ENCODE peak calls at places on chromosomes 1 and 21, in seven cellular contexts. K, Q, U, F, Y, E and S are unnamed samples. For H3K4me1 and H3K27me3, the result is how much of the 10 kb centered on the place peaks cover.

GRCh38 chr1:31505884-31506497 is 70.3 kb upstream of the TINAGL1 start:
- DNase-seq in K (no peak), Q (no peak), U (no peak), F (no peak), Y (no peak), E (peak), S (no peak)

GRCh38 chr1:233081686-233082085 is 131.3 kb downstream of the NTPCR start:
- DNase-seq in K (no peak), Q (no peak), U (no peak), F (no peak), Y (no peak), E (peak), S (no peak)

GRCh38 chr1:161887724-161888287 is 121.7 kb downstream of the ATF6 start:
- DNase-seq in K (no peak), Q (no peak), U (no peak), F (no peak), Y (no peak), E (no peak), S (no peak)

GRCh38 chr21:21734088-21734487 is 735.9 kb downstream of the NCAM2 start:
- DNase-seq in K (no peak), Q (no peak), U (no peak), F (no peak), Y (no peak), E (no peak), S (no peak)

GRCh38 chr1:17494114-17494729 is 45.3 kb upstream of the ARHGEF10L start:
- DNase-seq in K (peak), Q (peak), U (no peak), F (peak), Y (peak), E (peak), S (peak)

GRCh38 chr1:96508226-96508625 is 213.4 kb upstream of the PTBP2 start:
- DNase-seq in K (no peak), Q (no peak), U (no peak), F (no peak), Y (no peak), E (no peak), S (no peak)

GRCh38 chr1:200699871-200700270 is 30.2 kb upstream of the DDX59 start:
- DNase-seq in K (no peak), Q (no peak), U (no peak), F (no peak), Y (no peak), E (peak), S (no peak)

GRCh38 chr1:37718181-37718900 is 26.0 kb downstream of the CDCA8 start:
- DNase-seq in K (no peak), Q (no peak), U (no peak), F (no peak), Y (no peak), E (no peak), S (no peak)

GRCh38 chr1:10803971-10804820 is 7.8 kb upstream of the CASZ1 start:
- DNase-seq in K (peak), Q (no peak), U (no peak), F (peak), Y (no peak), E (no peak), S (no peak)

GRCh38 chr21:33854604-33855003 is 61.0 kb downstream of the ATP5PO start:
- DNase-seq in K (no peak), Q (no peak), U (no peak), F (no peak), Y (no peak), E (no peak), S (no peak)

GRCh38 chr1:92961131-92961895 is at the start of gene DIPK1A:
- DNase-seq in K (peak), Q (peak), U (peak), F (peak), Y (peak), E (peak), S (peak)

GRCh38 chr1:90807329-90807728 is 90.2 kb upstream of the BARHL2 start:
- DNase-seq in K (no peak), Q (no peak), U (no peak), F (no peak), Y (no peak), E (no peak), S (no peak)

GRCh38 chr1:19122668-19123067 is 87.4 kb downstream of the UBR4 start:
- DNase-seq in K (no peak), Q (no peak), U (no peak), F (no peak), Y (no peak), E (peak), S (no peak)

GRCh38 chr21:38775733-38776132 is 30.0 kb upstream of the ETS2 start:
- DNase-seq in K (no peak), Q (no peak), U (no peak), F (no peak), Y (no peak), E (no peak), S (no peak)

GRCh38 chr21:25350056-25350455 is 257.2 kb downstream of the MRPL39 start:
- DNase-seq in K (peak), Q (no peak), U (no peak), F (no peak), Y (no peak), E (peak), S (no peak)

GRCh38 chr1:118989878-118990378 is 1.8 kb upstream of the TBX15 start:
- DNase-seq in K (no peak), Q (no peak), U (no peak), F (no peak), Y (no peak), E (no peak), S (no peak)

DNA sequence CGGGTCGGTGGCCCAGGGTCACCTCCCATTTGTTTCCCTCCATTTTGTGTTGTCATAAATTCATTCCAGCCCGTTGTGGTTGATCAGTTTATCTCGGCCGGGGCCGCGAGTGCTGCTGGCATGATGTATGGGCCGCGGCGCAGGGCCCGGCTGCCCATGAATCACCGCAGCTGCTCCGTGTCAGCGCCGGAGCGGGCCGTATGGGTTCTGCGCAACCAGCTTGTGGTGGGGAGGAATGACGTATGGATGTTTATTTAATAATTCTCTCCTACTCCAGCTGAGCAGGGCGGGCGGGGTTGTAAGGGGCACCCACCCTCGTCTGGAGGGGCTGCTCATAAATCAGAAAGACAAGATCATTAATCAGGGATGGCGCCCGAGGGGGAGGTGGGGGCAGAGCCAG is 28.0 kb downstream of the TMEM53 start:
- DNase-seq in K (no peak), Q (no peak), U (no peak), F (no peak), Y (no peak), E (peak), S (no peak)
- H3K4me1 ChIP-seq in K (under half), Q (under half), U (under half), F (under half), Y (under half), E (under half), S (under half)

DNA sequence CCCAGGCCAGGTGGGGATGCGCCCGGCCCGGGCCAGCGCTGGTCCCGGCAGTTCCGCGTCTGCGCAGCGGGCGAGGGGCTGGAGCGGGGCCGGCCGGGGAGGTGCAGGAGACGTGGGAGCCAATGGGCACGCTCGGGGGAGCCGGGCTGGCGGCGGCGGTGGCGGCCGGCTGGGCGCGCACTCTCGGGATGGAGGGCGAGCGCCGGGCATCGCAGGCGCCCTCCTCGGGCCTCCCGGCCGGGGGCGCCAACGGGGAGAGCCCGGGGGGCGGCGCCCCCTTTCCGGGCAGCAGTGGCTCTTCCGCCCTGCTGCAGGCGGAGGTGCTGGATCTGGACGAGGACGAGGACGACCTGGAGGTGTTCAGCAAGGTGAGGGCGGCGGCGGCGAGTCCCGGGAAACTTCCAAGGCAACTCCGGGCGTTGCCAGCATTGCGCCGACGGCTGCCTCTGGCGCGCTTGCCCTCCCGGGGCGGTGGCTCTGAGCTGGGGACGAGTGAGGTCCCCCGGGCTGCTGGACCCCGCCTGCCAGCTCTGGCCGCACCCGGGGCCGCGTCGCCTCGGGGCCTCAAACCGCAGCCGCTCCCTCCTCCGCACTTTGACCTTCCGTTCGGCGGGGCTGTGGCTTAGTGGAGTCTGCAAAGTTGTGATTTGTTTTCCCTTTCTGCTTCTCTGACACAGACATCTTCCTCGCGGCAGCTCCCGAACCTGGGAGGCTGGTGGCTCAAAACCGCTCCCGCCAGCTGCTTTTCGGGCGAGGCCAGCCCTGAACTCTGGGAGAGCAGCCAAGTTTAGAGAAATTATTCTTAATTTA is at the start of gene SNX7:
- DNase-seq in K (peak), Q (peak), U (no peak), F (peak), Y (peak), E (peak), S (peak)
- TF ChIP-seq POLR2A in K (peak), Q (no peak), U (peak), F (peak), Y (no peak), E (peak), S (peak)

GRCh38 chr1:230791986-230792564 is 44.9 kb downstream of the CAPN9 start:
- DNase-seq in K (no peak), Q (no peak), U (no peak), F (no peak), Y (no peak), E (no peak), S (no peak)
- H3K27me3 ChIP-seq in K (under half), Q (under half), U (under half), F (under half), Y (under half), E (under half), S (under half)

GRCh38 chr1:44631333-44631646 is 43.0 kb downstream of the TMEM53 start:
- DNase-seq in K (no peak), Q (no peak), U (no peak), F (peak), Y (no peak), E (no peak), S (no peak)
- H3K4me1 ChIP-seq in K (under half), Q (under half), U (under half), F (under half), Y (under half), E (under half), S (under half)

DNA sequence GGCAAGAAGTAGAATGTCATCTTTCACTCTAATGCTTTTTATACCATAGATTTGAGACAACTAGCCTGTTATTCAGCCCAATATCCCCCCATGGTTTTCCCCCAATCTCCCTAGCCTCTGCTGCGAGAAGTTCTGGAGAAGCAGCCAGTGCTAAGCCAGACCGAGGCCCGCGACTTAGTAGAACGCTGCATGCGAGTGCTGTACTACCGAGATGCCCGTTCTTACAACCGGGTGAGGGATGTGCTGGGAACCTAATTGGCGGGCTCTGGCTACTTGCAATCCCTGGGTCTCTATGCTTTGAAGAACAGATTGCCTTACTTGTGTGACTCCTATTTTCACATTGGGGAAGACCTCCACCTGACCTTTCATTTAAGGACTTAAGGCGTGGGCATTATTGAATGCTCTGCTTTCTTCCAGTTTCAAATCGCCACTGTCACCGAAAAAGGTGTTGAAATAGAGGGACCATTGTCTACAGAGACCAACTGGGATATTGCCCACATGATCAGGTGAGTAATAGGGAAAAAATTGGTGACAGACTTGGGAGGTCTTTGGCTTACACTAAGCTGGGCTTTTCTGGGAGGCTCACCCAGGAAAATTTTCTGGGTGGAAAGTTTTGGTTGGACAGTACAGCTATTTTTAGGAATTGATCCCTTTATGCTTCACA is 1.9 kb downstream of the PSMB4 start:
- DNase-seq in K (no peak), Q (no peak), U (no peak), F (no peak), Y (no peak), E (peak), S (no peak)
- TF ChIP-seq POLR2A in K (no peak), Q (no peak), U (no peak), F (no peak), Y (no peak), E (no peak), S (no peak)

DNA sequence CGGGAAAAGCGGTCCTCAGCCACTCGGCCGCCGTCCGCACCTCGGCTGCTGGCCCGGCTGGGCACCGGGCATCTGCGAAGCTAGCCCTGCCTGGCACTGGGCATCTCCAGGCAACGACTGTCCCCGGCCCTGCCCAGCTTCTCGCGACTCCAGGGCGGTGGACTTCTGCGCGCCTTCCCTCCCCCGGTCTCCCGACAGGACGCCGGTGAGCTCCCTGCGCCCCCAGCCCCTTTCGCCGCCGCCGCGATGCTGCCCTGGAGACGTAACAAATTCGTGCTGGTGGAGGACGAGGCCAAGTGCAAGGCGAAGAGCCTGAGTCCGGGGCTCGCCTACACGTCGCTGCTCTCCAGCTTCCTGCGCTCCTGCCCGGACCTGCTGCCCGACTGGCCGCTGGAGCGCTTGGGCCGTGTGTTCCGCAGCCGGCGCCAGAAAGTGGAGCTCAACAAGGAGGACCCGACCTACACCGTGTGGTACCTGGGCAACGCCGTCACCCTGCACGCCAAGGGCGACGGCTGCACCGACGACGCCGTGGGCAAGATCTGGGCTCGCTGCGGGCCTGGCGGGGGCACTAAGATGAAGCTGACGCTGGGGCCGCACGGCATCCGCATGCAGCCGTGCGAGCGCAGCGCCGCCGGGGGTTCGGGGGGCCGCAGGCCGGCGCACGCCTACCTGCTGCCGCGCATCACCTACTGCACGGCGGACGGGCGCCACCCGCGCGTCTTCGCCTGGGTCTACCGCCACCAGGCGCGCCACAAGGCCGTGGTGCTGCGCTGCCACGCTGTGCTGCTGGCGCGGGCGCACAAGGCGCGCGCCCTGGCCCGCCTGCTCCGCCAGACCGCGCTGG is 577 bp downstream of the FAM43B start:
- DNase-seq in K (no peak), Q (no peak), U (no peak), F (no peak), Y (no peak), E (peak), S (peak)
- H3K27me3 ChIP-seq in K (under half), Q (half or more), U (under half), F (under half), Y (under half), E (half or more), S (half or more)

GRCh38 chr1:109796484-109797305 is 33.0 kb upstream of the EPS8L3 start:
- DNase-seq in K (no peak), Q (no peak), U (no peak), F (no peak), Y (no peak), E (peak), S (peak)
- H3K4me1 ChIP-seq in K (under half), Q (half or more), U (under half), F (under half), Y (under half), E (under half), S (under half)

GRCh38 chr1:86913399-86913895 is 479 bp downstream of the SELENOF start:
- DNase-seq in K (no peak), Q (peak), U (no peak), F (no peak), Y (no peak), E (peak), S (no peak)

GRCh38 chr1:86914635-86914997 is at the start of gene HS2ST1:
- DNase-seq in K (no peak), Q (peak), U (no peak), F (no peak), Y (no peak), E (no peak), S (no peak)

GRCh38 chr1:86912501-86912900 is 1.4 kb downstream of the SELENOF start:
- DNase-seq in K (no peak), Q (no peak), U (no peak), F (no peak), Y (no peak), E (peak), S (no peak)

GRCh38 chr1:86914998-86915736 is 732 bp downstream of the HS2ST1 start:
- DNase-seq in K (peak), Q (peak), U (no peak), F (peak), Y (no peak), E (peak), S (peak)

GRCh38 chr1:86913896-86914634 is at the start of gene SELENOF:
- DNase-seq in K (peak), Q (peak), U (peak), F (peak), Y (peak), E (peak), S (peak)
- TF ChIP-seq POLR2A in K (no peak), Q (no peak), U (no peak), F (peak), Y (peak), E (peak), S (no peak)

DNA sequence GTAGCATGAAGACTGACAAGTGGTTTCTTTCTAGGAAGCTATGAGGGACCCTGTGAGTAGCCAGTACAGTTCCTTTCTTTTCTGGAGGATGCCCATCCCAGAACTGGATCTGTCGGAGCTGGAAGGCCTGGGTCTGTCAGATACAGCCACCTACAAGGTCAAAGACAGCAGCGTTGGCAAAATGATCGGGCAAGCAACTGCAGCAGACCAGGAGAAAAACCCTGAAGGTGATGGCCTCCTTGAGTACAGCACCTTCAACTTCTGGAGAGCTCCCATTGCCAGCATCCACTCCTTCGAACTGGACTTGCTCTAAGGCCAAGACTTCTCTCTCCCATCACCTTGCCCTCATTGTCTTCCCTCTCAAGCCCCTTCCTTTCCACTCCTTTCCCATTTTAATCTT is 3.4 kb upstream of the GABPB2 start:
- DNase-seq in K (no peak), Q (no peak), U (no peak), F (no peak), Y (no peak), E (no peak), S (no peak)
- H3K27me3 ChIP-seq in K (under half), Q (under half), U (under half), F (under half), Y (under half), E (under half), S (under half)

GRCh38 chr1:14951766-14952165 is 201.8 kb upstream of the TMEM51 start:
- DNase-seq in K (no peak), Q (no peak), U (no peak), F (no peak), Y (no peak), E (no peak), S (no peak)

GRCh38 chr1:14954210-14954609 is 199.3 kb upstream of the TMEM51 start:
- DNase-seq in K (no peak), Q (no peak), U (no peak), F (no peak), Y (no peak), E (peak), S (no peak)

GRCh38 chr1:14954930-14955329 is 198.6 kb upstream of the TMEM51 start:
- DNase-seq in K (no peak), Q (no peak), U (no peak), F (no peak), Y (no peak), E (no peak), S (no peak)

GRCh38 chr1:14955402-14955801 is 198.1 kb upstream of the TMEM51 start:
- DNase-seq in K (peak), Q (no peak), U (no peak), F (no peak), Y (no peak), E (no peak), S (no peak)

GRCh38 chr1:14952626-14953314 is 200.8 kb upstream of the TMEM51 start:
- DNase-seq in K (no peak), Q (no peak), U (no peak), F (no peak), Y (no peak), E (no peak), S (no peak)
- H3K4me1 ChIP-seq in K (under half), Q (half or more), U (under half), F (under half), Y (under half), E (under half), S (under half)